ENCODE peak calls at places on chromosomes 4 and X, in seven cellular contexts. B is GM23338, Z is HCT116, Q is PC-9, R is GM12878, C is K562, J is hepatocyte. D is an unnamed sample.

GRCh38 chr4:46844325-46844917 is 64.6 kb downstream of the COX7B2 start:
- DNase-seq in R (peak), J (peak), Q (no peak), B (peak), Z (peak), C (peak), D (peak)

GRCh38 chr4:53128959-53129358 is 236.9 kb downstream of the SCFD2 start:
- DNase-seq in R (no peak), C (no peak), B (no peak), Q (no peak), Z (no peak), J (no peak), D (no peak)

GRCh38 chrX:111013778-111014455 is 82.1 kb upstream of the PAK3 start:
- DNase-seq in C (no peak), J (no peak), Z (no peak), R (no peak), Q (no peak), B (no peak), D (no peak)

GRCh38 chr4:143700420-143701352 is at the start of gene FREM3:
- DNase-seq in Q (no peak), C (no peak), Z (no peak), J (peak), R (no peak), B (peak), D (no peak)

GRCh38 chr4:168264903-168265302 is 53.6 kb downstream of the DDX60 start:
- DNase-seq in J (no peak), C (no peak), Z (no peak), Q (no peak), B (no peak), R (no peak), D (no peak)

GRCh38 chr4:147479817-147480216 is 1.1 kb upstream of the EDNRA start:
- DNase-seq in C (no peak), Z (no peak), J (no peak), R (no peak), B (no peak), Q (no peak), D (no peak)

GRCh38 chr4:15515106-15515505 is 45.4 kb downstream of the CC2D2A start:
- DNase-seq in B (no peak), J (no peak), R (no peak), C (no peak), Q (no peak), Z (no peak), D (no peak)

GRCh38 chr4:114100288-114101031 is 121.0 kb upstream of the ARSJ start:
- DNase-seq in B (no peak), Z (no peak), C (no peak), J (no peak), R (no peak), Q (no peak), D (peak)

GRCh38 chr4:1104647-1105046 is 8.7 kb downstream of the RNF212 start:
- DNase-seq in J (no peak), R (no peak), Z (no peak), B (no peak), Q (no peak), C (no peak), D (no peak)

GRCh38 chr4:153669838-153670237 is 14.2 kb upstream of the TLR2 start:
- DNase-seq in B (no peak), J (no peak), Q (no peak), Z (no peak), C (no peak), R (no peak), D (no peak)

GRCh38 chr4:177369372-177369771 is 59.7 kb downstream of the NEIL3 start:
- DNase-seq in Q (no peak), B (no peak), R (no peak), Z (no peak), J (no peak), C (no peak), D (no peak)

GRCh38 chr4:26226978-26227377 is 93.8 kb upstream of the RBPJ start:
- DNase-seq in Q (peak), B (no peak), J (no peak), Z (no peak), R (no peak), C (no peak), D (peak)

GRCh38 chr4:55173580-55173979 is 48.2 kb upstream of the KDR start:
- DNase-seq in C (no peak), R (no peak), Q (peak), Z (no peak), B (no peak), J (no peak), D (peak)

GRCh38 chr4:87007345-87008181 is 72.8 kb downstream of the AFF1 start:
- DNase-seq in Q (no peak), J (peak), B (peak), R (no peak), C (peak), Z (no peak), D (peak)

GRCh38 chr4:155738548-155738947 is 20.3 kb upstream of the GUCY1B1 start:
- DNase-seq in Z (no peak), R (no peak), C (no peak), J (no peak), Q (no peak), B (no peak), D (peak)

GRCh38 chrX:40146471-40147398 is 49.0 kb upstream of the BCOR start:
- DNase-seq in C (no peak), Z (no peak), J (peak), R (no peak), B (peak), Q (peak), D (peak)

GRCh38 chr4:88382621-88383020 is 4.0 kb downstream of the HERC6 start:
- DNase-seq in B (no peak), Z (no peak), Q (no peak), R (peak), C (no peak), J (no peak), D (no peak)

GRCh38 chr4:2461246-2461960 is 7.5 kb upstream of the RNF4 start:
- DNase-seq in J (no peak), B (no peak), R (no peak), C (no peak), Q (no peak), Z (no peak), D (no peak)

GRCh38 chrX:71954458-71954857 is 43.8 kb downstream of the NHSL2 start:
- DNase-seq in C (no peak), Q (no peak), B (no peak), Z (no peak), R (no peak), J (no peak), D (no peak)

GRCh38 chr4:114694770-114695169 is 96.2 kb downstream of the UGT8 start:
- DNase-seq in Z (peak), R (peak), C (peak), J (peak), B (peak), Q (no peak), D (peak)

GRCh38 chrX:64204701-64205440 is 637 bp downstream of the AMER1 start:
- DNase-seq in Q (no peak), Z (no peak), B (peak), J (peak), C (peak), R (no peak), D (peak)

GRCh38 chr4:176791591-176792347 is 953 bp downstream of the VEGFC start:
- DNase-seq in J (peak), C (no peak), Q (no peak), R (no peak), B (peak), Z (no peak), D (peak)

GRCh38 chrX:108735680-108736508 is 469 bp downstream of the IRS4 start:
- DNase-seq in B (no peak), C (no peak), J (peak), R (no peak), Q (no peak), Z (no peak), D (no peak)

DNA sequence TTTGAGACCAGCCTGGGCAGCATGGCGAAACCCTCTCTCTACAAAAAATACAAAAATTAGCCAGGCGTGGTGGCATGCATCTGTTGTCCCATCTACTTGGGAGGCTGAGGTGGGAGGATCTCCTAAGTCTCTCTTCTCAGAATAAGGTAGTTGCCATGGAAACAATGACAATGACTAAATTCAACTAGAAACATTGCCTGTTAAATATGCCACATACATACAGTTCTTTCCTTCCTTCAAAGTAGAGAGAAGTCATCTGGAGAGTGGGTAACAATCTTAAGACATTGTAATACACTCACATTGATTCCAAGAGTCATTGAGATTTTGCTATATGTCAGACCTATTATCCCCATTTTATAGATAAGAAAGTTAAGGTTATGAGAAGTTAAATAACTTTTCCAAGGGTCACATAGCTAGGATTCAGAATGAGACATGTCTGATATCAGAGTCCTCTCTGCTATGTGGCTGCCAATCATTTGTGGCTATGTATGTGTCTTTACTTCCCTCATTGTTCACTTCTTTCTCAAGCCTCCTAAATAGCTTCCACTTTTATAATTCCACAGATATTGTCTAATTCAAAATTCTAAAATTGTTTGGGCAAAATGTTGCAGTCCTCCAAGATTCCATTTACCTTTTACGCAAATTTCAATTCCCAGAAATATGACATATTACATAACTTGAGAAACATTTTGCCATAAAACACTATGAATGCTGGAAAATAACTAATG is 37.2 kb upstream of the RAPGEF2 start:
- DNase-seq in C (no peak), Q (no peak), B (no peak), Z (no peak), J (no peak), R (no peak), D (no peak)
- H3K4me3 ChIP-seq in C (no peak), Q (no peak), B (no peak), Z (no peak), J (no peak), R (no peak), D (no peak)

DNA sequence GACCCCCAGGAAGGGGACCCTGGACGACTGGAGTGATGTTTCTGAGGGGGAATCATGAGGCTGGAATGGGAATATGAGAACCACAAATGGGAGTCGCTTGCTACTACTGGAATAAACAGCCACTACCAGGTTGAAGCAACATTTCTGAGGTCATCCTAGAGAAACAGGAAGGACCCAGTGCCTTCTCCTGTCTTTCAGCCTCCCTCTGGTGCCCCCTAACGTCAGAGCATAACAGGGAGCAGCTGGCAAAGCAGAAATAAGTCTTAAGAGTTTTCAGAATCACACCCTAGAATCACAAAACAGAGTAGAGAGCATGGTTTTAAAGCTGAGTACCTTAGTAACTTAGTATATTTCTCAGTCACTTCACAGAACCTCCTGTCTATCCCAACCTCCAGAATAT is 347.8 kb upstream of the PITX2 start:
- DNase-seq in B (peak), Z (peak), J (peak), C (no peak), Q (no peak), R (no peak), D (peak)
- TF ChIP-seq CTCF in B (peak), Z (peak), J (peak), C (no peak), Q (peak), R (peak), D (peak)

GRCh38 chr4:24413311-24413784 is 171.0 kb downstream of the DHX15 start:
- DNase-seq in B (peak), R (no peak), Q (no peak), Z (no peak), C (no peak), J (no peak), D (no peak)

GRCh38 chr4:24405926-24406325 is 178.4 kb downstream of the DHX15 start:
- DNase-seq in R (no peak), Q (no peak), C (no peak), Z (no peak), B (no peak), J (no peak), D (no peak)

GRCh38 chr4:24416293-24416692 is 168.1 kb downstream of the DHX15 start:
- DNase-seq in R (no peak), Z (no peak), C (no peak), J (no peak), B (no peak), Q (no peak), D (no peak)

GRCh38 chr4:24408640-24409039 is 175.7 kb downstream of the DHX15 start:
- DNase-seq in C (no peak), R (no peak), Q (no peak), J (no peak), Z (no peak), B (no peak), D (no peak)

GRCh38 chr4:24411299-24411698 is 173.1 kb downstream of the DHX15 start:
- DNase-seq in J (no peak), Z (no peak), R (no peak), B (no peak), Q (no peak), C (no peak), D (no peak)
- TF ChIP-seq EZH2 in J (no peak), Z (no peak), R (no peak), B (no peak), Q (no peak), C (no peak), D (no peak)

DNA sequence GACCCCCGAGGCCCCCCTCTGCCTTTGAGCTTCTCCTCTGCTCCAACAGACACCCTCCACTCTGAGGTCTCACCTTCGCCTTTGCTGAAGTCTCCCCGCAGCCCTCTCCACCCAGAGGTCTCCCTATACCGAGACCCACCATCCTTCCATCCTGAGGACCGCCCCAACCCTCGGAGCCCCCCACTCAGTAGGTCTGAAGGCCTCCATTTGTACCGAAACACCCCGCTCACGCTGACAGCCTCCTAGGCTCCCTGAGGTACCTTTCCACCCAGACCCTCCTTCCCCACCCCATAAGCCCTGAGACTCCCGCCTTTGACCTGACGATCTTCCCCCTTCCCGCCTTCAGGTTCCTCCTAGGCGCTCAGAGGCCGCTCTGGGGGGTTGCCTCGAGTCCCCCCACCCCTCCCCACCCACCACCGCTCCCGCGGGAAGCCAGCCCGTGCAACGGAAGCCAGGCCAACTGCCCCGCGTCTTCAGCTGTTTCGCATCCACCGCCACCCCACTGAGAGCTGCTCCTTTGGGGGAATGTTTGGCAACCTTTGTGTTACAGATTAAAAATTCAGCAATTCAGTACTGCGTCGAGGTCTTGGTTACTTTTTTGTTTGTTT is 5.0 kb downstream of the SOD3 start:
- DNase-seq in R (no peak), C (no peak), B (peak), Z (no peak), Q (no peak), J (no peak), D (no peak)
- H3K4me3 ChIP-seq in R (no peak), C (no peak), B (peak), Z (no peak), Q (no peak), J (no peak), D (no peak)

GRCh38 chr4:142567199-142567598 is 278.9 kb downstream of the INPP4B start:
- DNase-seq in Q (no peak), R (no peak), C (no peak), J (peak), B (peak), Z (peak), D (peak)
- TF ChIP-seq CTCF in Q (no peak), R (no peak), C (no peak), J (no peak), B (peak), Z (peak), D (no peak)

GRCh38 chr4:5892321-5893012 is 419 bp downstream of the CRMP1 start:
- DNase-seq in J (no peak), Q (no peak), R (no peak), B (peak), C (no peak), Z (no peak), D (no peak)
- TF ChIP-seq EZH2 in J (peak), Q (no peak), R (no peak), B (no peak), C (no peak), Z (no peak), D (no peak)